ENCODE peak calls at places on chromosomes 11 and 22, in nine cellular contexts. O is iPS DF 6.9, J is OCI-LY7, R is sigmoid colon, T is endothelial cell of umbilical vein, V is HCT116, Y is left ventricle myocardium inferior, P is IMR-90, Q is HAP-1. X is an unnamed sample. For H3K36me3 and H3K4me1, the result is how much of the 10 kb centered on the place peaks cover.

GRCh38 chr11:131195801-131196517 is 174.5 kb upstream of the NTM start:
- DNase-seq in O (no peak), P (peak), Q (no peak), V (no peak), T (no peak), R (peak), J (no peak), Y (peak), X (no peak)

GRCh38 chr11:4626207-4627105 is 10.8 kb upstream of the OR51D1 start:
- DNase-seq in J (peak), T (peak), Q (peak), R (peak), V (peak), Y (no peak), P (peak), O (no peak), X (peak)

GRCh38 chr11:64285885-64286800 is 495 bp downstream of the GPR137 start:
- DNase-seq in R (no peak), Q (no peak), T (no peak), J (peak), V (no peak), P (no peak), Y (no peak), O (no peak), X (no peak)

GRCh38 chr11:76861490-76861953 is 804 bp downstream of the ACER3 start:
- DNase-seq in V (no peak), T (peak), Q (peak), P (no peak), Y (no peak), J (peak), R (no peak), O (no peak), X (no peak)

GRCh38 chr11:1762537-1763302 is 1.0 kb downstream of the CTSD start:
- DNase-seq in T (no peak), Y (peak), R (no peak), P (no peak), Q (no peak), O (no peak), J (no peak), V (peak), X (no peak)

GRCh38 chr11:100903284-100903683 is 216.2 kb downstream of the ARHGAP42 start:
- DNase-seq in T (no peak), J (no peak), Y (no peak), O (no peak), R (no peak), V (no peak), Q (no peak), P (no peak), X (no peak)

GRCh38 chr11:10113852-10114251 is 180.2 kb downstream of the SBF2 start:
- DNase-seq in V (no peak), Q (no peak), R (no peak), J (no peak), T (no peak), Y (no peak), P (no peak), O (no peak), X (no peak)

GRCh38 chr22:30170126-30170525 is 76.4 kb downstream of the LIF start:
- DNase-seq in J (no peak), Q (no peak), V (no peak), O (no peak), R (no peak), P (no peak), T (no peak), Y (no peak), X (peak)

GRCh38 chr11:63951779-63952536 is 13.2 kb downstream of the NAA40 start:
- DNase-seq in Y (no peak), T (no peak), Q (no peak), V (no peak), P (no peak), R (no peak), J (peak), O (no peak), X (peak)

GRCh38 chr11:66363805-66364535 is 7.6 kb downstream of the SLC29A2 start:
- DNase-seq in Q (no peak), P (no peak), J (peak), O (no peak), Y (no peak), R (no peak), V (no peak), T (no peak), X (peak)

GRCh38 chr22:29813563-29813962 is 24.5 kb downstream of the ASCC2 start:
- DNase-seq in O (no peak), V (peak), P (no peak), Y (no peak), J (no peak), R (no peak), T (no peak), Q (no peak), X (no peak)

GRCh38 chr11:65591939-65592814 is 3.4 kb downstream of the KCNK7 start:
- DNase-seq in O (no peak), J (no peak), P (peak), T (peak), Y (peak), R (peak), V (no peak), Q (no peak), X (no peak)

GRCh38 chr11:57287884-57288283 is 36.9 kb downstream of the TNKS1BP1 start:
- DNase-seq in O (no peak), Y (no peak), T (no peak), P (no peak), Q (no peak), V (no peak), R (no peak), J (no peak), X (no peak)

GRCh38 chr11:61735391-61735790 is 17.0 kb upstream of the MYRF start:
- DNase-seq in Y (no peak), R (no peak), T (no peak), O (no peak), V (no peak), P (no peak), J (no peak), Q (no peak), X (no peak)

GRCh38 chr22:17945851-17946690 is 78.3 kb downstream of the MICAL3 start:
- DNase-seq in J (peak), O (no peak), P (no peak), R (peak), V (no peak), Q (no peak), Y (no peak), T (no peak), X (no peak)

GRCh38 chr11:67606477-67607295 is at the start of gene NDUFV1:
- DNase-seq in Y (peak), P (peak), V (peak), J (peak), O (no peak), T (peak), R (peak), Q (peak), X (peak)

GRCh38 chr11:112128483-112129121 is 35.3 kb downstream of the IL18 start:
- DNase-seq in R (peak), P (peak), Y (peak), J (no peak), Q (peak), O (no peak), V (peak), T (peak), X (no peak)

GRCh38 chr11:71488968-71489265 is 35.9 kb downstream of the NADSYN1 start:
- DNase-seq in R (peak), Q (no peak), Y (no peak), P (no peak), O (no peak), T (no peak), J (no peak), V (no peak), X (no peak)

GRCh38 chr11:533049-533585 is 2.3 kb downstream of the HRAS start:
- DNase-seq in P (no peak), Q (no peak), J (no peak), Y (no peak), O (no peak), V (no peak), T (no peak), R (no peak), X (no peak)

GRCh38 chr22:38698407-38699094 is 2.2 kb downstream of the JOSD1 start:
- DNase-seq in R (peak), Q (no peak), T (no peak), Y (no peak), O (no peak), P (no peak), J (no peak), V (no peak), X (no peak)

DNA sequence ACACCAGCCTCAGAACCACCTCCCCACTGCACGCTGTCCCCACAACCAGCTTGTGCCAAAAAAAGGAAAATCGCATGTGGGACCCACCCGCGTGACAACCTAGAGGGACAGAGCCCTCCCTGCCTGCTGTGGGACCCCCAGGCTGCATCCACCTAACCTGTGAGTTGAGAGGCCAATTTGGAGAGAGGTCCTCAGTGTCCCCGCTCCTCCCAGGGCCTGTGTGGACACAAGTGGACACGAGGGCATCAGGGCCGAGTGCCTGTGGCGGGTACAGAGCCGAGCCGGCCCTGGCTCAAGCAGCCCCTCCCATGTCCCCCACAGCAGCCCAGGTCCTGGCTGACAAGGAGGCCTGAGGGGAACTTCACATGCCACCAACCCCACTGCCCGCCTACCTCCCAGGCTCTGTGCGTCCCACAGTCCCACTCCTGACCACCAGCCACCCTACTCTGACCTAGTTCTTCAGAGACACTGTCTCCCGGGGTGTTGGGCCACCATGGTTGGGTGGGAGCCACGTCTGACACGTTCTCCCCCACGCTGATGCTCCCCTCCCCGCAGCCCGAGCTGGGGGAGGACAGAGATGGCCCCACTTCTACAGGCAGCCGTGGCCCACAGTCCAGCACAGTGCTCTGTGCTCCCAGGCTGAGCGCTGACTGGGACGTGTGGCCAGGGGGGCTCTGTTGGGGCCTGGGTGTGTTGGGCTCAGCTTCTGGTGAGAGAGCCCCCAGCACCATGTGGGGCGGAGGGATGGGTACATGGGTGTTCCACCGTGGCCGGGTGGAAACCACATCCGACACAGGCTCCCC is 19.2 kb downstream of the SELENOO start:
- DNase-seq in T (no peak), Q (no peak), V (no peak), O (no peak), J (no peak), R (no peak), P (no peak), Y (no peak), X (no peak)
- H3K36me3 ChIP-seq in T (half or more), Q (half or more), V (under half), O (under half), J (half or more), R (half or more), P (half or more), Y (half or more), X (under half)

GRCh38 chr11:34330653-34331052 is 27.2 kb downstream of the ABTB2 start:
- DNase-seq in V (no peak), O (no peak), J (no peak), R (no peak), Y (no peak), Q (no peak), P (no peak), T (no peak), X (no peak)
- H3K4me1 ChIP-seq in V (under half), O (under half), J (under half), R (under half), Y (half or more), Q (under half), P (under half), T (under half), X (under half)

GRCh38 chr11:19777342-19778102 is 64.9 kb downstream of the NAV2 start:
- DNase-seq in O (no peak), V (no peak), R (no peak), J (no peak), Y (no peak), P (peak), T (peak), Q (no peak), X (no peak)
- H3K4me3 ChIP-seq in O (peak), V (no peak), R (peak), J (no peak), Y (peak), P (peak), T (peak), Q (no peak), X (no peak)

GRCh38 chr11:74205181-74205580 is 34.1 kb downstream of the PPME1 start:
- DNase-seq in O (no peak), V (no peak), T (no peak), J (no peak), Y (no peak), P (no peak), Q (no peak), R (no peak), X (no peak)
- H3K36me3 ChIP-seq in O (under half), V (under half), T (under half), J (under half), Y (under half), P (under half), Q (under half), R (half or more), X (under half)

GRCh38 chr11:132349806-132350733 is 979.7 kb downstream of the NTM start:
- DNase-seq in T (no peak), O (no peak), J (no peak), Q (no peak), R (no peak), Y (no peak), P (peak), V (no peak), X (no peak)

GRCh38 chr11:132352497-132352896 is 982.1 kb downstream of the NTM start:
- DNase-seq in O (no peak), V (no peak), Q (no peak), R (no peak), J (no peak), P (no peak), T (no peak), Y (no peak), X (no peak)

GRCh38 chr11:132351050-132351449 is 980.6 kb downstream of the NTM start:
- DNase-seq in T (no peak), J (no peak), P (no peak), R (no peak), Y (no peak), Q (no peak), O (no peak), V (no peak), X (no peak)

GRCh38 chr11:132357811-132358572 is 987.6 kb downstream of the NTM start:
- DNase-seq in V (no peak), O (no peak), Q (no peak), P (no peak), R (no peak), Y (no peak), T (no peak), J (no peak), X (no peak)

DNA sequence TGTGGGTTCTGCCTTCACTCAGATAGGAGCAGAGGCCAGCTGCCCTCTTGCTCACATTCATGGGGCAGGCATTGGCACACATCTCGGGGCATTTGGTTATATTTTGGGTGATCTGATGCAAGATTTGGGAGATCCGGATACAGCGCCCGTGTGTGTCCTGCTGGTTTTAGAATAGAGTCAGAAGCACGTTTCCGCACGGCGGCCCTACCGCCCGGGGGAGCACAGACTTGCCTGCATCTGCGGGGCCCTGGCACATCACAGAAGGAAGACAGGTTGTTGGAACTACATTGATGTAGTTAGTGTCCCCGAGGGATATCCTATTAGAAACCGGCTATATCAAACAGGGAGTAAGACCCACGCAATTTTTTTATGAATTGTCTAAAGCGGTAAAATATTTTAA is 982.8 kb downstream of the NTM start:
- DNase-seq in J (no peak), R (no peak), T (no peak), V (no peak), Y (no peak), O (no peak), Q (no peak), P (no peak), X (no peak)
- H3K4me1 ChIP-seq in J (under half), R (under half), T (under half), V (under half), Y (under half), O (under half), Q (under half), P (under half), X (under half)

GRCh38 chr11:132943325-132943736 is 589.0 kb downstream of the OPCML start:
- DNase-seq in R (no peak), Y (no peak), P (no peak), Q (no peak), J (no peak), V (no peak), T (no peak), O (no peak), X (no peak)
- H3K4me3 ChIP-seq in R (peak), Y (peak), P (peak), Q (no peak), J (no peak), V (no peak), T (no peak), O (peak), X (no peak)

GRCh38 chr22:31284241-31284745 is 8.0 kb downstream of the PIK3IP1 start:
- DNase-seq in P (no peak), V (no peak), O (no peak), Q (no peak), Y (no peak), T (no peak), J (no peak), R (peak), X (no peak)
- H3K36me3 ChIP-seq in P (half or more), V (under half), O (under half), Q (under half), Y (half or more), T (under half), J (half or more), R (half or more), X (half or more)

GRCh38 chr11:128498846-128499245 is 88.5 kb downstream of the ETS1 start:
- DNase-seq in T (no peak), O (no peak), J (no peak), P (peak), Y (no peak), Q (no peak), V (no peak), R (no peak), X (no peak)

GRCh38 chr11:128499613-128500213 is 87.6 kb downstream of the ETS1 start:
- DNase-seq in J (no peak), Y (no peak), T (peak), V (no peak), Q (no peak), R (no peak), O (no peak), P (no peak), X (no peak)

GRCh38 chr11:128501008-128501407 is 86.3 kb downstream of the ETS1 start:
- DNase-seq in J (no peak), Y (no peak), R (no peak), O (no peak), P (no peak), T (no peak), V (no peak), Q (no peak), X (peak)

GRCh38 chr11:128501576-128502549 is 85.5 kb downstream of the ETS1 start:
- DNase-seq in J (no peak), Y (peak), O (no peak), R (no peak), T (peak), V (no peak), P (peak), Q (peak), X (no peak)

GRCh38 chr11:128500488-128500887 is 86.9 kb downstream of the ETS1 start:
- DNase-seq in V (no peak), J (no peak), O (no peak), P (peak), Q (peak), Y (no peak), R (no peak), T (no peak), X (no peak)
- H3K4me1 ChIP-seq in V (under half), J (half or more), O (under half), P (under half), Q (under half), Y (half or more), R (under half), T (half or more), X (half or more)

X was measured in naive thymus-derived CD4-positive, alpha-beta T cell.